ENCODE peak calls at places on chromosome 1, in four cellular contexts. I, C, N and G are unnamed samples.
A peak's percentile ranks its signal among the peaks of the same experiment; 100 is the strongest.

GRCh38 chr1:205179842-205180241 is 31.7 kb downstream of the DSTYK start:
- DNase-seq in I (no peak), C (no peak), N (no peak), G (no peak)

GRCh38 chr1:204225841-204226745 is 12.3 kb upstream of the GOLT1A start:
- DNase-seq in I (no peak), C (no peak), N (no peak), G (no peak)

GRCh38 chr1:48493970-48494769 is 22.2 kb upstream of the SPATA6 start:
- DNase-seq in I (no peak), C (no peak), N (peak; percentile 30), G (no peak)

GRCh38 chr1:22978299-22978698 is 5.6 kb upstream of the LACTBL1 start:
- DNase-seq in I (no peak), C (no peak), N (no peak), G (no peak)

GRCh38 chr1:3415260-3415952 is 39.1 kb upstream of the ARHGEF16 start:
- DNase-seq in I (no peak), C (no peak), N (no peak), G (no peak)

GRCh38 chr1:27348861-27349783 is 7.3 kb downstream of the SYTL1 start:
- DNase-seq in I (peak; percentile 49), C (no peak), N (peak; percentile 63), G (no peak)

GRCh38 chr1:81949421-81949820 is 148.7 kb downstream of the ADGRL2 start:
- DNase-seq in I (no peak), C (no peak), N (no peak), G (no peak)

GRCh38 chr1:172356620-172357019 is 63.9 kb upstream of the C1orf105 start:
- DNase-seq in I (no peak), C (no peak), N (no peak), G (no peak)

GRCh38 chr1:66576645-66577044 is 42.7 kb downstream of the SGIP1 start:
- DNase-seq in I (no peak), C (no peak), N (peak; percentile 58), G (no peak)

GRCh38 chr1:231517076-231517475 is 11.4 kb upstream of the TSNAX start:
- DNase-seq in I (no peak), C (no peak), N (no peak), G (no peak)

GRCh38 chr1:213032651-213033050 is 17.0 kb upstream of the ANGEL2 start:
- DNase-seq in I (no peak), C (no peak), N (no peak), G (no peak)